ENCODE peak calls at places on chromosomes 2 and 18, in seven cellular contexts. One of them, this sample, is unnamed.

GRCh38 chr18:2932247-2933181 is 80.4 kb downstream of the LPIN2 start:
- DNase-seq in HCT116: peak; percentile 34
- DNase-seq in A549: peak; percentile 50
- DNase-seq in sigmoid colon: no peak
- DNase-seq in IMR-90: peak; percentile 70
- DNase-seq in spleen: no peak
- DNase-seq in Peyer's patch: peak; percentile 37
- DNase-seq in this sample: peak; percentile 45

GRCh38 chr18:72612894-72613537 is 68.9 kb upstream of the CBLN2 start:
- DNase-seq in HCT116: no peak
- DNase-seq in A549: no peak
- DNase-seq in sigmoid colon: no peak
- DNase-seq in IMR-90: no peak
- DNase-seq in spleen: no peak
- DNase-seq in Peyer's patch: no peak
- DNase-seq in this sample: no peak

GRCh38 chr2:187008111-187008510 is 159.1 kb upstream of the ZSWIM2 start:
- DNase-seq in HCT116: no peak
- DNase-seq in A549: no peak
- DNase-seq in sigmoid colon: no peak
- DNase-seq in IMR-90: peak; percentile 43
- DNase-seq in spleen: no peak
- DNase-seq in Peyer's patch: no peak
- DNase-seq in this sample: no peak

GRCh38 chr2:139790807-139791206 is 1010.6 kb upstream of the NXPH2 start:
- DNase-seq in HCT116: peak; percentile 29
- DNase-seq in A549: peak; percentile 36
- DNase-seq in sigmoid colon: no peak
- DNase-seq in IMR-90: no peak
- DNase-seq in spleen: no peak
- DNase-seq in Peyer's patch: no peak
- DNase-seq in this sample: no peak

GRCh38 chr2:238267884-238268680 is 20.3 kb downstream of the PER2 start:
- DNase-seq in HCT116: no peak
- DNase-seq in A549: no peak
- DNase-seq in sigmoid colon: peak; percentile 55
- DNase-seq in IMR-90: no peak
- DNase-seq in spleen: no peak
- DNase-seq in Peyer's patch: no peak
- DNase-seq in this sample: no peak

GRCh38 chr2:67516358-67516757 is 119.2 kb downstream of the ETAA1 start:
- DNase-seq in HCT116: no peak
- DNase-seq in A549: no peak
- DNase-seq in sigmoid colon: no peak
- DNase-seq in IMR-90: no peak
- DNase-seq in spleen: no peak
- DNase-seq in Peyer's patch: no peak
- DNase-seq in this sample: no peak

GRCh38 chr2:167048829-167049228 is 160.5 kb downstream of the XIRP2 start:
- DNase-seq in HCT116: no peak
- DNase-seq in A549: no peak
- DNase-seq in sigmoid colon: no peak
- DNase-seq in IMR-90: peak; percentile 1
- DNase-seq in spleen: no peak
- DNase-seq in Peyer's patch: no peak
- DNase-seq in this sample: no peak

GRCh38 chr2:62858231-62858832 is 152.8 kb downstream of the EHBP1 start:
- DNase-seq in HCT116: no peak
- DNase-seq in A549: no peak
- DNase-seq in sigmoid colon: no peak
- DNase-seq in IMR-90: no peak
- DNase-seq in spleen: no peak
- DNase-seq in Peyer's patch: no peak
- DNase-seq in this sample: no peak

GRCh38 chr2:36993841-36994620 is 27.7 kb upstream of the STRN start:
- DNase-seq in HCT116: no peak
- DNase-seq in A549: no peak
- DNase-seq in sigmoid colon: no peak
- DNase-seq in IMR-90: no peak
- DNase-seq in spleen: no peak
- DNase-seq in Peyer's patch: no peak
- DNase-seq in this sample: no peak

GRCh38 chr2:76197428-76197827 is 486.7 kb upstream of the GCFC2 start:
- DNase-seq in HCT116: no peak
- DNase-seq in A549: no peak
- DNase-seq in sigmoid colon: no peak
- DNase-seq in IMR-90: no peak
- DNase-seq in spleen: no peak
- DNase-seq in Peyer's patch: no peak
- DNase-seq in this sample: no peak

GRCh38 chr2:128306081-128306930 is 12.4 kb downstream of the HS6ST1 start:
- DNase-seq in HCT116: no peak
- DNase-seq in A549: peak; percentile 86
- DNase-seq in sigmoid colon: peak; percentile 97
- DNase-seq in IMR-90: peak; percentile 100
- DNase-seq in spleen: no peak
- DNase-seq in Peyer's patch: no peak
- DNase-seq in this sample: peak; percentile 62

GRCh38 chr2:128305555-128306080 is 13.1 kb downstream of the HS6ST1 start:
- DNase-seq in HCT116: no peak
- DNase-seq in A549: no peak
- DNase-seq in sigmoid colon: peak; percentile 74
- DNase-seq in IMR-90: peak; percentile 75
- DNase-seq in spleen: peak; percentile 74
- DNase-seq in Peyer's patch: no peak
- DNase-seq in this sample: peak; percentile 46

GRCh38 chr2:128303911-128304310 is 14.8 kb downstream of the HS6ST1 start:
- DNase-seq in HCT116: no peak
- DNase-seq in A549: no peak
- DNase-seq in sigmoid colon: no peak
- DNase-seq in IMR-90: no peak
- DNase-seq in spleen: no peak
- DNase-seq in Peyer's patch: no peak
- DNase-seq in this sample: peak; percentile 0

GRCh38 chr2:128304330-128304714 is 14.3 kb downstream of the HS6ST1 start:
- DNase-seq in HCT116: no peak
- DNase-seq in A549: no peak
- DNase-seq in sigmoid colon: peak; percentile 53
- DNase-seq in IMR-90: no peak
- DNase-seq in spleen: peak; percentile 70
- DNase-seq in Peyer's patch: no peak
- DNase-seq in this sample: no peak

DNA sequence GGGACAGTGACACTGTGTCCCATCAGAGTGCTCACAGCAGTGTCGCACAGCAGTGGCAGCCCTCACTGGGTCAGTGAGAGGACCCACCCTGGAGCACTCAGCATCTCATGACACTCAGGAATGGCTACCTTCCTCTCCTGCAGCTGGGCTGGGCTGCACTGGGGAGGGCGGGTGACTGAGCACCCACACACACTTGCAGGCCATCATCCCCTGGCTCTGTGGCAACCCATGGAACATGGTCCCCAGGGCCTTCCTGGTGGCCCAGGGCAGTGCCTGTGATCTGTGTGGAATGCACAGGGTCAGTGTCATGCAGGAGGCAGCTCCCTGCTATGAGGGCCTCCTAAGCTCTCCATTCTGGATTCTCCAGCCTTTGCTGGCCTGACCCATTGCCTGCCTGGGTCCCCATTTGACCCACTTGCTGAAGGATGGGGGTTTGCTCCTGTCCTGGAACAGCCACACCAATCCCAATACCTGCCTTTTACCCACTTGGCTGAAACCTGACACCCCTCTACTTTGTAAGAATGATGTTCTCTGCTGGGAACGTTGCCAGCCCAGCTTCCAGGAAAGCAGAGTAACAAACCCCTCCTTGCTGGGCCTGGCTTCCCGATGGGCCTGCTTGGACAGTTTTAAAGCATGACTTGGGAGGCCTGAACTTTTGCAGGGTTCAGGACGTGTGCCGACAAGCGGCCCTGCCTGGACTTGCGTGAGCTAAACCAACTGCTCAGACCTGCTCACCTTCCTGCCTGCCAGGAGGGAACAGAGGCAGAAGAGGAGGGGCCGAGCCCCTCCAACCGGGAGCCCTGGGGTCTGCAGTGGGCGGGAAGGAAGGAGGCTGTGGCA is 13.7 kb downstream of the HS6ST1 start:
- DNase-seq in HCT116: peak; percentile 72
- DNase-seq in A549: peak; percentile 81
- DNase-seq in sigmoid colon: peak; percentile 96
- DNase-seq in IMR-90: peak; percentile 98
- DNase-seq in spleen: peak; percentile 73
- DNase-seq in Peyer's patch: no peak
- DNase-seq in this sample: peak; percentile 76
- TF ChIP-seq POLR2A in HCT116: no peak
- TF ChIP-seq POLR2A in A549: no peak
- TF ChIP-seq POLR2A in sigmoid colon: no peak
- TF ChIP-seq POLR2A in IMR-90: no peak
- TF ChIP-seq POLR2A in spleen: no peak
- TF ChIP-seq POLR2A in Peyer's patch: no peak
- TF ChIP-seq POLR2A in this sample: no peak

DNA sequence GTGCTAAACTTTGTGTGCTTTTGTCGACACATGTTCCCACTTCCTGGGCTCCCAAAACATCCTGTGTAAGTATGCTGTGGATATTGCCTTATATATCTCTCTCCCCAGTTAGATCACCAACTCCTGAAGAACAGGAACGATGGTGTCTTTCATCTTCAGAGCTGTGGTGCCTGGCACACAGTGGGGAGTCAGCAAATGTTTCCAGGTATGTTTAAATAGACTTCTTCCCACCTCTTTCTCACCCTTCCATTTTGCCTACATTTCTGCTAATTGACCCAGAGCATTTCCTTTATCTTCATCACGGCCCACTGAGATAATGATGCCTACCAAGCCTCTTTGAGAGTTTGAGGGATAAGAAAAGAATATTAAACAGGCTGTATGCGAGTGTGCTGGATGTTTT is 60.7 kb downstream of the RND3 start:
- DNase-seq in HCT116: no peak
- DNase-seq in A549: no peak
- DNase-seq in sigmoid colon: no peak
- DNase-seq in IMR-90: no peak
- DNase-seq in spleen: no peak
- DNase-seq in Peyer's patch: no peak
- DNase-seq in this sample: no peak
- H3K4me1 ChIP-seq in HCT116: no peaks in the 10 kb centered on the region
- H3K4me1 ChIP-seq in A549: no peaks in the 10 kb centered on the region
- H3K4me1 ChIP-seq in sigmoid colon: no peaks in the 10 kb centered on the region
- H3K4me1 ChIP-seq in IMR-90: peaks cover 9% of the 10 kb centered on the region
- H3K4me1 ChIP-seq in spleen: no peaks in the 10 kb centered on the region
- H3K4me1 ChIP-seq in Peyer's patch: no peaks in the 10 kb centered on the region
- H3K4me1 ChIP-seq in this sample: no peaks in the 10 kb centered on the region

DNA sequence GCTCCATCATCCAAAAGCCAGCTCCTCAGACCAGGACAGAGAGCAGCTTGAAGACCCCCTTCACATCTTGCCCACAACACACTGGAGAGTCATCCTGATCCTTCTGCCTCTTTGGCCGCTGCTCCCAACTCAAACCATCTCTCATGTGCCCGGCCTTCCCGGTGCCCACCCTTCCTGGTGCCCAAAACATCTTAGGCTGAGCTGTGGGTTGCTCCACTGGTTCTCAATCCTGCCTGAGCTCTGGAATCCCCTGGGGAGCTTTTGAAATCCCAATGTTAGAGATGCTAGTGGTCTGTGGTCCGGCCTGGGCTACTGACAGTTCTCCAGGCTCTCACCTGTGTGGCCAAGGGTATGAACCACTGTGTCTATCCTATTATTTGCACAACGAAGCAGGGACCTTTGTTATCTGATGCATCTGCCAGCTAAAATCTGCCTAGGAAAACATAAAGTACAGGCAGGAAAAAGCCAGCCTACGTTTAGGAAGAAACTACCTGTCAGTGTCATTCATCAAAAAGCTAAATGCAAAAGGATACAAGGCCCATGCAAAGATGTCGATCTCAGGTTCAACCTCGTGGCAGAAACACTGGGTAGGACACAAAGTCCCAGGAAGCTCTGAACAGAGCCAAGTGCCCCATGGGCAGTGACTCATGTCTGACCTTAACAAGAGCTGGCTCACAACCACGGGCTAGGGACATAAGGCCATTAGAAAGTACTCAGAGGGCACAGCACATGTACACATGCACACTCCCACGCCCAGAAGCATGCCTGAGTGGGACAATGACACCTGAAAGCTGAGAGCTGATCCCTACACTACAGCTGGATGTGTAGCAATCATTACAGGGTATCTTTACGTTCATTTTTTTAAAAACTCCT is 30.8 kb downstream of the TBC1D8 start:
- DNase-seq in HCT116: peak; percentile 85
- DNase-seq in A549: peak; percentile 95
- DNase-seq in sigmoid colon: peak; percentile 84
- DNase-seq in IMR-90: peak; percentile 29
- DNase-seq in spleen: no peak
- DNase-seq in Peyer's patch: no peak
- DNase-seq in this sample: peak; percentile 98
- TF ChIP-seq POLR2A in HCT116: no peak
- TF ChIP-seq POLR2A in A549: no peak
- TF ChIP-seq POLR2A in sigmoid colon: no peak
- TF ChIP-seq POLR2A in IMR-90: no peak
- TF ChIP-seq POLR2A in spleen: no peak
- TF ChIP-seq POLR2A in Peyer's patch: no peak
- TF ChIP-seq POLR2A in this sample: no peak

GRCh38 chr2:207156451-207157161 is 9.1 kb downstream of the KLF7 start:
- DNase-seq in HCT116: no peak
- DNase-seq in A549: no peak
- DNase-seq in sigmoid colon: no peak
- DNase-seq in IMR-90: no peak
- DNase-seq in spleen: no peak
- DNase-seq in Peyer's patch: no peak
- DNase-seq in this sample: no peak

GRCh38 chr2:207156045-207156444 is 9.7 kb downstream of the KLF7 start:
- DNase-seq in HCT116: no peak
- DNase-seq in A549: no peak
- DNase-seq in sigmoid colon: no peak
- DNase-seq in IMR-90: no peak
- DNase-seq in spleen: no peak
- DNase-seq in Peyer's patch: no peak
- DNase-seq in this sample: no peak

GRCh38 chr2:207157162-207157481 is 8.6 kb downstream of the KLF7 start:
- DNase-seq in HCT116: no peak
- DNase-seq in A549: no peak
- DNase-seq in sigmoid colon: no peak
- DNase-seq in IMR-90: no peak
- DNase-seq in spleen: no peak
- DNase-seq in Peyer's patch: no peak
- DNase-seq in this sample: no peak

GRCh38 chr2:207154556-207155179 is 11.1 kb downstream of the KLF7 start:
- DNase-seq in HCT116: no peak
- DNase-seq in A549: no peak
- DNase-seq in sigmoid colon: no peak
- DNase-seq in IMR-90: no peak
- DNase-seq in spleen: no peak
- DNase-seq in Peyer's patch: no peak
- DNase-seq in this sample: no peak

DNA sequence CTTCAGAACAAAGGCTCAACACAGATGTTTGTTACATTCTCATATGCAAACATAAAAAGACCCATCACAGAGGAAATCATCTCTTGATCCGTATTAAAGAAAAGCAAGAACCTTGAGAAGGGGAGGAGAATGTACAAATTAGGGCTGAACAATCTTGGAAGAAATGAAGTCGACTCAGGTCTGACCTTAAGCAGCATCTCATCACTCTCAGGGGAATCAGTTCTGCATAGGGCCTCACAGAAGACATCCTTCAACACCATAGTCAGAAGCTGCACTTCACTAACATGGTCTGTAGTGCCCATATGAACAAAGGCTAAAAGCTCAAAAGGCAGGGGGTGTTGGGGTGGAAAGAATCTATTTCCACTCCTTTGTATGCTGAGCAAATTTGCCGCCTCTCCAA is 10.2 kb downstream of the KLF7 start:
- DNase-seq in HCT116: no peak
- DNase-seq in A549: no peak
- DNase-seq in sigmoid colon: no peak
- DNase-seq in IMR-90: no peak
- DNase-seq in spleen: no peak
- DNase-seq in Peyer's patch: no peak
- DNase-seq in this sample: no peak
- H3K4me1 ChIP-seq in HCT116: no peaks in the 10 kb centered on the region
- H3K4me1 ChIP-seq in A549: peaks cover 99% of the 10 kb centered on the region
- H3K4me1 ChIP-seq in sigmoid colon: peaks cover 100% of the 10 kb centered on the region
- H3K4me1 ChIP-seq in IMR-90: peaks cover 30% of the 10 kb centered on the region
- H3K4me1 ChIP-seq in spleen: peaks cover 60% of the 10 kb centered on the region
- H3K4me1 ChIP-seq in Peyer's patch: peaks cover 28% of the 10 kb centered on the region
- H3K4me1 ChIP-seq in this sample: no peaks in the 10 kb centered on the region

This sample was measured in body of pancreas.